ENCODE peak calls at places on chromosomes 6 and 20, in eight cellular contexts. One of them, this sample, is unnamed.

GRCh38 chr6:144488590-144488989 is 203.5 kb downstream of the UTRN start:
- DNase-seq in upper lobe of right lung: no peak
- DNase-seq in body of pancreas: peak
- DNase-seq in mesenchymal stem cell: no peak
- DNase-seq in GM23248: no peak
- DNase-seq in transverse colon: no peak
- DNase-seq in ovary: no peak
- DNase-seq in A549: no peak
- DNase-seq in this sample: no peak

GRCh38 chr20:63293866-63294535 is 1.0 kb downstream of the COL20A1 start:
- DNase-seq in ovary: no peak
- DNase-seq in A549: no peak
- DNase-seq in transverse colon: no peak
- DNase-seq in body of pancreas: no peak
- DNase-seq in GM23248: no peak
- DNase-seq in upper lobe of right lung: no peak
- DNase-seq in mesenchymal stem cell: no peak
- DNase-seq in this sample: no peak

GRCh38 chr6:86936834-86937218 is 502 bp upstream of the HTR1E start:
- DNase-seq in transverse colon: no peak
- DNase-seq in upper lobe of right lung: peak
- DNase-seq in ovary: no peak
- DNase-seq in mesenchymal stem cell: no peak
- DNase-seq in body of pancreas: no peak
- DNase-seq in GM23248: no peak
- DNase-seq in A549: no peak
- DNase-seq in this sample: no peak

GRCh38 chr20:6709865-6710595 is 57.5 kb upstream of the BMP2 start:
- DNase-seq in upper lobe of right lung: no peak
- DNase-seq in body of pancreas: no peak
- DNase-seq in ovary: no peak
- DNase-seq in mesenchymal stem cell: peak
- DNase-seq in transverse colon: no peak
- DNase-seq in A549: no peak
- DNase-seq in GM23248: no peak
- DNase-seq in this sample: no peak

GRCh38 chr6:160071805-160072687 is 49.6 kb upstream of the SLC22A1 start:
- DNase-seq in mesenchymal stem cell: no peak
- DNase-seq in GM23248: peak
- DNase-seq in body of pancreas: no peak
- DNase-seq in upper lobe of right lung: no peak
- DNase-seq in ovary: no peak
- DNase-seq in A549: peak
- DNase-seq in transverse colon: no peak
- DNase-seq in this sample: no peak

GRCh38 chr6:52116605-52116948 is 29.2 kb upstream of the PKHD1 start:
- DNase-seq in mesenchymal stem cell: no peak
- DNase-seq in A549: no peak
- DNase-seq in body of pancreas: no peak
- DNase-seq in ovary: no peak
- DNase-seq in GM23248: no peak
- DNase-seq in upper lobe of right lung: no peak
- DNase-seq in transverse colon: no peak
- DNase-seq in this sample: no peak

GRCh38 chr20:62022575-62023139 is 43.0 kb downstream of the TAF4 start:
- DNase-seq in mesenchymal stem cell: no peak
- DNase-seq in body of pancreas: no peak
- DNase-seq in ovary: no peak
- DNase-seq in GM23248: no peak
- DNase-seq in upper lobe of right lung: no peak
- DNase-seq in A549: no peak
- DNase-seq in transverse colon: no peak
- DNase-seq in this sample: no peak

GRCh38 chr20:3843490-3843889 is 3.1 kb upstream of the MAVS start:
- DNase-seq in body of pancreas: no peak
- DNase-seq in transverse colon: peak
- DNase-seq in upper lobe of right lung: no peak
- DNase-seq in GM23248: peak
- DNase-seq in mesenchymal stem cell: peak
- DNase-seq in ovary: no peak
- DNase-seq in A549: peak
- DNase-seq in this sample: peak

GRCh38 chr6:113375950-113376846 is 480.9 kb upstream of the MARCKS start:
- DNase-seq in GM23248: peak
- DNase-seq in body of pancreas: no peak
- DNase-seq in mesenchymal stem cell: peak
- DNase-seq in ovary: no peak
- DNase-seq in transverse colon: no peak
- DNase-seq in A549: no peak
- DNase-seq in upper lobe of right lung: no peak
- DNase-seq in this sample: peak

GRCh38 chr20:61901421-61902212 is 164.1 kb downstream of the TAF4 start:
- DNase-seq in mesenchymal stem cell: no peak
- DNase-seq in ovary: no peak
- DNase-seq in upper lobe of right lung: no peak
- DNase-seq in transverse colon: no peak
- DNase-seq in body of pancreas: no peak
- DNase-seq in A549: no peak
- DNase-seq in GM23248: peak
- DNase-seq in this sample: no peak

GRCh38 chr6:41723178-41723935 is 12.1 kb downstream of the TFEB start:
- DNase-seq in GM23248: peak
- DNase-seq in mesenchymal stem cell: peak
- DNase-seq in upper lobe of right lung: peak
- DNase-seq in A549: peak
- DNase-seq in transverse colon: peak
- DNase-seq in ovary: no peak
- DNase-seq in body of pancreas: peak
- DNase-seq in this sample: peak

GRCh38 chr6:97288188-97288587 is 5.2 kb upstream of the MMS22L start:
- DNase-seq in ovary: no peak
- DNase-seq in A549: no peak
- DNase-seq in upper lobe of right lung: no peak
- DNase-seq in GM23248: no peak
- DNase-seq in body of pancreas: no peak
- DNase-seq in transverse colon: no peak
- DNase-seq in mesenchymal stem cell: peak
- DNase-seq in this sample: no peak

GRCh38 chr20:3494218-3494617 is 23.4 kb downstream of the ATRN start:
- DNase-seq in upper lobe of right lung: no peak
- DNase-seq in mesenchymal stem cell: no peak
- DNase-seq in A549: no peak
- DNase-seq in body of pancreas: no peak
- DNase-seq in ovary: no peak
- DNase-seq in transverse colon: no peak
- DNase-seq in GM23248: no peak
- DNase-seq in this sample: no peak

GRCh38 chr6:49653942-49654341 is 17.3 kb upstream of the RHAG start:
- DNase-seq in body of pancreas: no peak
- DNase-seq in A549: no peak
- DNase-seq in upper lobe of right lung: no peak
- DNase-seq in GM23248: no peak
- DNase-seq in ovary: no peak
- DNase-seq in transverse colon: no peak
- DNase-seq in mesenchymal stem cell: no peak
- DNase-seq in this sample: no peak

GRCh38 chr20:38873050-38873581 is 53.1 kb upstream of the FAM83D start:
- DNase-seq in body of pancreas: no peak
- DNase-seq in ovary: no peak
- DNase-seq in GM23248: no peak
- DNase-seq in A549: no peak
- DNase-seq in mesenchymal stem cell: no peak
- DNase-seq in transverse colon: peak
- DNase-seq in upper lobe of right lung: no peak
- DNase-seq in this sample: no peak

GRCh38 chr6:128560966-128561365 is 40.6 kb upstream of the PTPRK start:
- DNase-seq in ovary: no peak
- DNase-seq in A549: no peak
- DNase-seq in GM23248: no peak
- DNase-seq in transverse colon: no peak
- DNase-seq in mesenchymal stem cell: no peak
- DNase-seq in upper lobe of right lung: no peak
- DNase-seq in body of pancreas: no peak
- DNase-seq in this sample: no peak

GRCh38 chr20:6533828-6534388 is 233.6 kb upstream of the BMP2 start:
- DNase-seq in transverse colon: no peak
- DNase-seq in mesenchymal stem cell: peak
- DNase-seq in upper lobe of right lung: no peak
- DNase-seq in body of pancreas: no peak
- DNase-seq in A549: no peak
- DNase-seq in ovary: no peak
- DNase-seq in GM23248: peak
- DNase-seq in this sample: peak

GRCh38 chr6:135922170-135922569 is 70.7 kb downstream of the PDE7B start:
- DNase-seq in upper lobe of right lung: no peak
- DNase-seq in body of pancreas: no peak
- DNase-seq in A549: peak
- DNase-seq in mesenchymal stem cell: peak
- DNase-seq in GM23248: peak
- DNase-seq in transverse colon: no peak
- DNase-seq in ovary: no peak
- DNase-seq in this sample: peak

GRCh38 chr20:25622450-25623224 is 1.2 kb downstream of the NANP start:
- DNase-seq in body of pancreas: no peak
- DNase-seq in transverse colon: no peak
- DNase-seq in ovary: no peak
- DNase-seq in mesenchymal stem cell: no peak
- DNase-seq in GM23248: peak
- DNase-seq in upper lobe of right lung: no peak
- DNase-seq in A549: no peak
- DNase-seq in this sample: no peak

GRCh38 chr6:112017760-112018537 is 36.0 kb upstream of the CCN6 start:
- DNase-seq in ovary: no peak
- DNase-seq in transverse colon: no peak
- DNase-seq in mesenchymal stem cell: no peak
- DNase-seq in GM23248: no peak
- DNase-seq in upper lobe of right lung: no peak
- DNase-seq in A549: no peak
- DNase-seq in body of pancreas: no peak
- DNase-seq in this sample: no peak
- H3K27ac ChIP-seq in ovary: no peak
- H3K27ac ChIP-seq in transverse colon: no peak
- H3K27ac ChIP-seq in mesenchymal stem cell: no peak
- H3K27ac ChIP-seq in GM23248: no peak
- H3K27ac ChIP-seq in upper lobe of right lung: no peak
- H3K27ac ChIP-seq in A549: no peak
- H3K27ac ChIP-seq in body of pancreas: no peak
- H3K27ac ChIP-seq in this sample: no peak

GRCh38 chr20:24432057-24432456 is 37.4 kb upstream of the SYNDIG1 start:
- DNase-seq in A549: peak
- DNase-seq in transverse colon: peak
- DNase-seq in mesenchymal stem cell: no peak
- DNase-seq in body of pancreas: no peak
- DNase-seq in GM23248: no peak
- DNase-seq in ovary: no peak
- DNase-seq in upper lobe of right lung: no peak
- DNase-seq in this sample: no peak
- H3K4me3 ChIP-seq in A549: no peak
- H3K4me3 ChIP-seq in transverse colon: no peak
- H3K4me3 ChIP-seq in mesenchymal stem cell: no peak
- H3K4me3 ChIP-seq in body of pancreas: no peak
- H3K4me3 ChIP-seq in GM23248: no peak
- H3K4me3 ChIP-seq in ovary: no peak
- H3K4me3 ChIP-seq in upper lobe of right lung: no peak
- H3K4me3 ChIP-seq in this sample: no peak

DNA sequence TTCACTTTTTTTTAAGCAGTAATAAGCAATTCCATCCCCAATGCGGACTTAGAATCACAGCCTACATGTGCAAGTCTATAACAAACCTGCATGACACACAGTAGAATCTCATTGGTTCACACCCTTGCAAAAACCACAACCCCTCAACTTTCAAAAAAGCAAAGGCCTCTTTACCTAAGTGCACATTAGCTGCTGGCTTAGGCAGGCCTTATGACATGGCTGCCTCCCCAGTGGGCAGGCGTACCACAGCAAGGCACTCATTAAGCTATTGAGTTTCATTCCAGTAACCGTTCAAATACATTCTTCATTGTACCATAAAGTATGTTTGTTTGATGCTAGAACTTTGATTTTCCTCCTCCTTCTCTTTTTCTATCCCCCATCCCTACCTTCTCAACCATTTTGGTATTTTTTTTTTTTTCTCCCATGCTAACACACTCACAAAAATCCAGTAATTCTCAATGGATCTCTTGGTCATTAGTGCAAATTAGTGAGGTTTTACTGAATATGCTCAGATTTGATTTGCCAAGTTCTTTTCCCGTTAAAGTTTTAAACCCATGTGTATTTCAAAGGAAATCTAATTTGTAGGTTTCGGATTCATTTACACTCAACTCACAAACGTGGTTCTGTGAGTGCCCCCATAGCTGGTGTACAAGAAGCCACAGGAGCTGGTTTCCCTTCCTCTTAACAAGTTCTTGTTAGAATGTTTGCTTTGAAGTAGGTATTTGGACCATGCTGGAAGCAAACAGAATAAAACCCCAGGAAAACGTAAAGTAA is 460.4 kb upstream of the RUNX2 start:
- DNase-seq in transverse colon: no peak
- DNase-seq in ovary: no peak
- DNase-seq in upper lobe of right lung: no peak
- DNase-seq in body of pancreas: no peak
- DNase-seq in A549: no peak
- DNase-seq in GM23248: no peak
- DNase-seq in mesenchymal stem cell: no peak
- DNase-seq in this sample: no peak
- H3K27ac ChIP-seq in transverse colon: no peak
- H3K27ac ChIP-seq in ovary: no peak
- H3K27ac ChIP-seq in upper lobe of right lung: no peak
- H3K27ac ChIP-seq in body of pancreas: no peak
- H3K27ac ChIP-seq in A549: no peak
- H3K27ac ChIP-seq in GM23248: no peak
- H3K27ac ChIP-seq in mesenchymal stem cell: no peak
- H3K27ac ChIP-seq in this sample: no peak

GRCh38 chr20:53752583-53752970 is 158.9 kb upstream of the ZNF217 start:
- DNase-seq in upper lobe of right lung: no peak
- DNase-seq in ovary: no peak
- DNase-seq in mesenchymal stem cell: no peak
- DNase-seq in body of pancreas: no peak
- DNase-seq in transverse colon: no peak
- DNase-seq in A549: peak
- DNase-seq in GM23248: no peak
- DNase-seq in this sample: no peak

GRCh38 chr20:53750827-53751393 is 157.3 kb upstream of the ZNF217 start:
- DNase-seq in upper lobe of right lung: no peak
- DNase-seq in ovary: no peak
- DNase-seq in A549: no peak
- DNase-seq in body of pancreas: no peak
- DNase-seq in transverse colon: peak
- DNase-seq in GM23248: peak
- DNase-seq in mesenchymal stem cell: peak
- DNase-seq in this sample: peak

GRCh38 chr20:53751394-53752368 is 158.0 kb upstream of the ZNF217 start:
- DNase-seq in mesenchymal stem cell: peak
- DNase-seq in A549: peak
- DNase-seq in upper lobe of right lung: no peak
- DNase-seq in transverse colon: peak
- DNase-seq in GM23248: peak
- DNase-seq in body of pancreas: no peak
- DNase-seq in ovary: no peak
- DNase-seq in this sample: no peak

GRCh38 chr20:53753880-53754459 is 160.3 kb upstream of the ZNF217 start:
- DNase-seq in A549: no peak
- DNase-seq in upper lobe of right lung: no peak
- DNase-seq in GM23248: no peak
- DNase-seq in mesenchymal stem cell: no peak
- DNase-seq in transverse colon: no peak
- DNase-seq in body of pancreas: no peak
- DNase-seq in ovary: no peak
- DNase-seq in this sample: no peak

GRCh38 chr20:53752971-53753879 is 159.6 kb upstream of the ZNF217 start:
- DNase-seq in transverse colon: no peak
- DNase-seq in mesenchymal stem cell: peak
- DNase-seq in GM23248: no peak
- DNase-seq in upper lobe of right lung: no peak
- DNase-seq in A549: peak
- DNase-seq in ovary: no peak
- DNase-seq in body of pancreas: no peak
- DNase-seq in this sample: no peak
- H3K4me3 ChIP-seq in transverse colon: no peak
- H3K4me3 ChIP-seq in mesenchymal stem cell: no peak
- H3K4me3 ChIP-seq in GM23248: no peak
- H3K4me3 ChIP-seq in upper lobe of right lung: no peak
- H3K4me3 ChIP-seq in A549: peak
- H3K4me3 ChIP-seq in ovary: no peak
- H3K4me3 ChIP-seq in body of pancreas: no peak
- H3K4me3 ChIP-seq in this sample: no peak